ENCODE peak calls at places on chromosomes 1 and 21, in four cellular contexts. X is heart left ventricle, U is A549, J is PC-3. K is an unnamed sample.

GRCh38 chr1:34985063-34985770 is at the start of gene TMEM35B:
- DNase-seq in U (peak), J (peak), X (peak), K (peak)

GRCh38 chr1:8202182-8202905 is 115.6 kb upstream of the SLC45A1 start:
- DNase-seq in U (peak), J (peak), X (peak), K (peak)

GRCh38 chr1:109628540-109629321 is 9.1 kb downstream of the AMPD2 start:
- DNase-seq in X (no peak), U (peak), J (peak), K (no peak)

GRCh38 chr1:203327684-203328457 is 22.6 kb downstream of the BTG2 start:
- DNase-seq in U (peak), J (peak), X (peak), K (peak)

GRCh38 chr1:67791261-67791660 is 42.0 kb downstream of the GNG12 start:
- DNase-seq in J (no peak), U (no peak), X (no peak), K (no peak)

GRCh38 chr1:154557939-154558609 is 388 bp downstream of the UBE2Q1 start:
- DNase-seq in U (no peak), X (peak), J (no peak), K (peak)

GRCh38 chr1:219564072-219564471 is 48.8 kb downstream of the ZC3H11B start:
- DNase-seq in X (no peak), J (peak), U (peak), K (no peak)

GRCh38 chr1:204438628-204439027 is 27.0 kb upstream of the PPP1R15B start:
- DNase-seq in J (peak), U (peak), X (no peak), K (peak)

GRCh38 chr1:165875171-165875570 is 47.8 kb downstream of the UCK2 start:
- DNase-seq in X (no peak), J (no peak), U (no peak), K (peak)

GRCh38 chr1:171379846-171380245 is 65.9 kb downstream of the FMO4 start:
- DNase-seq in J (no peak), U (no peak), X (no peak), K (no peak)

GRCh38 chr1:156081174-156082110 is 823 bp downstream of the MEX3A start:
- DNase-seq in U (no peak), X (no peak), J (no peak), K (no peak)

GRCh38 chr1:206729507-206729906 is 41.1 kb upstream of the IL19 start:
- DNase-seq in X (no peak), J (no peak), U (no peak), K (no peak)

GRCh38 chr21:25578070-25578961 is 29.0 kb downstream of the MRPL39 start:
- DNase-seq in J (no peak), U (no peak), X (no peak), K (no peak)

GRCh38 chr1:31984419-31985347 is 29.0 kb upstream of the KHDRBS1 start:
- DNase-seq in U (no peak), J (peak), X (no peak), K (no peak)

GRCh38 chr1:169513208-169513607 is 27.5 kb upstream of the SLC19A2 start:
- DNase-seq in U (no peak), X (no peak), J (no peak), K (no peak)

GRCh38 chr1:78286686-78287085 is 204.1 kb upstream of the PTGFR start:
- DNase-seq in X (no peak), J (peak), U (no peak), K (no peak)

GRCh38 chr21:44702973-44703730 is 6.2 kb downstream of the KRTAP10-12 start:
- DNase-seq in U (no peak), X (no peak), J (no peak), K (no peak)

GRCh38 chr1:80925130-80925780 is 875.5 kb upstream of the ADGRL2 start:
- DNase-seq in J (no peak), U (no peak), X (no peak), K (no peak)

GRCh38 chr1:96487404-96487803 is 234.2 kb upstream of the PTBP2 start:
- DNase-seq in U (no peak), J (no peak), X (no peak), K (peak)

GRCh38 chr21:45531393-45532215 is 10.6 kb downstream of the SLC19A1 start:
- DNase-seq in X (peak), J (no peak), U (no peak), K (no peak)

GRCh38 chr1:93816970-93817738 is 61.9 kb downstream of the DNTTIP2 start:
- DNase-seq in J (no peak), X (no peak), U (no peak), K (no peak)

GRCh38 chr1:180988221-180988826 is 34.3 kb downstream of the STX6 start:
- DNase-seq in J (no peak), X (no peak), U (no peak), K (no peak)

DNA sequence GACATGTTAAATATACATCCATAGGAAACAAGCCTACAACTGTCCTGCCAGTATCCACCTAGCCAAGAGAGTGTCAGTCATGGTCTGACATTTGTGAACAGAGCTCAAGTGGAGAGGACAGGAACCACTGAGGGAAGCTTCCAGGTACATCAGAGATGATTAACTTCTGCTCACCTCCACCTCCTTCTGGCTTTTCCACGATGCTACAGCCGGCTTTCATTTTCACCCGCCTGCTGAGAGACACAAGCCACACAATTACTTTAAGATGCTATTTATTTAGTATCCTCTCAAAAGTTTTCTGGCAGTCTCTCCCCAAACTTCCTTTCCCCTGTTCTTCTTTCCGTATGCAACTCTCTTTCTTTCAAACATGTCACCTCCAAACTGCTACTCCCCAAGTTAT is 2.1 kb downstream of the ETV3 start:
- DNase-seq in J (no peak), U (peak), X (no peak), K (peak)
- TF ChIP-seq CTCF in J (peak), U (no peak), X (no peak), K (no peak)

DNA sequence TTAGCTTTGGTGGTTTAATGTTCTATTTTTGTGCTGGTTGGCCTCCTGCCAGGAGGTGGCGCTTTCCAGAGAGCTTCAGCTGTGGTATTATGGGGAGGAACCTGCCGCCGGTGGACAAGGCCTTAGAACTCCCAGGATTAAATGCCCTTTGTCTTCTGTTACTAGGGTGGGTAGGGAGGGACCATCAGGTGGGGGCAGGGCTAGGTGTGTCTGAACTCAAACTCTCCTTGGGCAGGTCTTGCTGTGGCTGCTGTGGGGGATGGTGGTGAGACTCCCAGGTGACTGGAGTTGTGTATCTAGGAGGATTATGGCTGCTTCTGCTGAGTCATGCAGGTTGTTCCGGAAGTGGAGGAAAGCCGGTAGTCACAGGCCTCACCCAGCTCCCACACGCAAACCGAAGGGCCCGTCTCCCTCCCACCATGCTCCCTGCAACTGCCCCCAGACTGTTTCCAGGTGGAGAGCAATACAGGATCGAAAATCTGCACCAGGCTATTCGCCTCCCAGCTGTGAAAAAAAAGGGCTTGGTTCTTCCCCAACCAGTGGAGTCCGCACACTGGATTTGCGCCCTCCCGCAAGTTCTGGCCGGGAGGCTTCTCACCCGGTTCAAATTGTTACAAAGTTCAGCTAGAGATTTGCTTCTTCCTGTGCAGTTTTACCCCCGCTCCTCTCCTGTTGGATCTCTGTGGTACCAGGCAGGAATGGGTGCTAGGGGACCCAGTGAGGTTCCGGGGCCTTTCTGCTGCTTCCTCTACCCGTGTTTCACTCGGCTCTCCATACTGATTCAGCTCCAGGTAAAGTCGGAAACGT is 220.5 kb downstream of the CENPF start:
- DNase-seq in U (no peak), J (no peak), X (no peak), K (no peak)
- TF ChIP-seq CTCF in U (no peak), J (peak), X (no peak), K (no peak)

GRCh38 chr1:37601441-37601840 is 5.7 kb upstream of the GNL2 start:
- DNase-seq in X (no peak), U (no peak), J (no peak), K (no peak)

GRCh38 chr1:37593726-37594125 is 2.0 kb downstream of the GNL2 start:
- DNase-seq in J (no peak), X (no peak), U (no peak), K (no peak)

GRCh38 chr1:37599940-37600339 is 4.2 kb upstream of the GNL2 start:
- DNase-seq in X (no peak), U (no peak), J (no peak), K (no peak)

GRCh38 chr1:37596182-37596667 is 488 bp upstream of the GNL2 start:
- DNase-seq in U (no peak), X (no peak), J (no peak), K (no peak)

GRCh38 chr1:37595440-37596181 is at the start of gene GNL2:
- DNase-seq in U (peak), J (peak), X (peak), K (peak)
- TF ChIP-seq CTCF in U (no peak), J (no peak), X (no peak), K (no peak)

DNA sequence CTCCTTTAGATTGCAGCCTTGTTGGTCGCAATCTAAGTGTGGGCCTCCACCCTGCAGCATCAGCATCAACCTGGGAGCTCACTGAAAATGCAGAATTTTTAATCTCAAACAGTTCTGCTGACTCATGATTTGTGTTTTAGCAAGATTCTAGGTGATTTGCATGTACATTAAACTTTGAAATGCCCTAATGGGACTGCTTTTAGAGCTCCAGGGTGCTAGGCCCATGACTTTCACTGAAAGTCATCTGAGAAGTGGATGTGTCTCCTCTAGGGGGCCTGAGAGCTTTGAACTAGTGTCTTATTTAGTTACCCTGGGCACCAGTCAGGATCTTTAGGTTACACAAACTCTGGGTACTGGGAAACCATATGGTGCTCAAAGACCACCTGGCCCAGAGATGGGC is 9.0 kb downstream of the TRIM67 start:
- DNase-seq in U (peak), J (no peak), X (no peak), K (no peak)
- TF ChIP-seq CTCF in U (peak), J (peak), X (no peak), K (peak)

GRCh38 chr21:38740131-38740530 is 65.6 kb upstream of the ETS2 start:
- DNase-seq in J (no peak), X (no peak), U (no peak), K (no peak)
- TF ChIP-seq CTCF in J (no peak), X (no peak), U (no peak), K (no peak)

GRCh38 chr1:39671433-39671792 is 494 bp downstream of the NT5C1A start:
- DNase-seq in X (peak), J (no peak), U (no peak), K (no peak)

GRCh38 chr1:39673215-39673614 is 1.3 kb upstream of the NT5C1A start:
- DNase-seq in U (no peak), J (no peak), X (no peak), K (no peak)

GRCh38 chr1:39671793-39672550 is at the start of gene NT5C1A:
- DNase-seq in J (no peak), U (no peak), X (peak), K (peak)

GRCh38 chr1:39670689-39671088 is 1.2 kb downstream of the NT5C1A start:
- DNase-seq in X (no peak), J (no peak), U (no peak), K (no peak)

DNA sequence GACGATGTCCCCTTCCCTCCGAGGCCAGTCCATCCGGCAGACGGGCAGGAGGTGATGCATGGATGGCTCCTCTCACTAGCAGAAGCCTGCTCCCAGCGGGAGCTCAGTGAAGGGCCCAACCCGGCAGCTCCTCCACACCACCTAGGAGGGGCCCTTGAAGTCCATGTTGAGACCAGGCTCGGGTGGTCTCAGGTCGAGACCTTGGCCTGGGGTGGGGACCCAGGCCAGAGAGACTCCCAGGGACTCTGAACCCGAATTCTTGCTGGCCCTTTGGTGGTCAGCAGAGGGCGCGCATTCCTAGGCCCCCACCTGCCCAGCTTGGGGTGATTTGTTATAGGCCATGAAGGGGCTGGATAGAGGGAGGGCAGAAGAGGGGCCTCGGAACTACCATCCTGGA is 642 bp upstream of the NT5C1A start:
- DNase-seq in J (no peak), U (no peak), X (no peak), K (no peak)
- TF ChIP-seq CTCF in J (peak), U (no peak), X (peak), K (no peak)

GRCh38 chr1:223036479-223036845 is 106.6 kb downstream of the TLR5 start:
- DNase-seq in X (no peak), U (no peak), J (no peak), K (no peak)
- TF ChIP-seq CTCF in X (no peak), U (no peak), J (no peak), K (no peak)

DNA sequence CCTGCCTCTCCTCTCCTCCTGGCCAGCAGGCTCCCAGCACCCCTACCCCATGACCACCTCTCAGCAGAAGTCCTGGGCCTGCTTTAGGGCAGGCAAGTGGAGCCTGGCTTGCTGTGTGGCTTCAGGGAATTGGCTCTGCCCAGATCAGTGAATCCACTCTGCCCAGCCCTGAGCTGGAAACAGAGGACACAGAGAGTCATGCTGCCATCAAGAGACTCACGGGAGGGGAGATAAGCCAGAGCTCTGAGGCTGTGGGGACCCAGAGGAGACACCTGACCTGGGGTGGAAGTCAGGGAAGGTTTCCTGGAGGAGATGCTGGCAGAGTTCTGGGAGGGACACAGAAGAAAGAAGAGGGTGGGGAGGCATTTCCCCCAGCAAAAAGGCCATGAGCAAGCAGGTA is 54.2 kb downstream of the GLIS1 start:
- DNase-seq in J (no peak), X (no peak), U (no peak), K (no peak)
- TF ChIP-seq CTCF in J (no peak), X (no peak), U (no peak), K (no peak)

DNA sequence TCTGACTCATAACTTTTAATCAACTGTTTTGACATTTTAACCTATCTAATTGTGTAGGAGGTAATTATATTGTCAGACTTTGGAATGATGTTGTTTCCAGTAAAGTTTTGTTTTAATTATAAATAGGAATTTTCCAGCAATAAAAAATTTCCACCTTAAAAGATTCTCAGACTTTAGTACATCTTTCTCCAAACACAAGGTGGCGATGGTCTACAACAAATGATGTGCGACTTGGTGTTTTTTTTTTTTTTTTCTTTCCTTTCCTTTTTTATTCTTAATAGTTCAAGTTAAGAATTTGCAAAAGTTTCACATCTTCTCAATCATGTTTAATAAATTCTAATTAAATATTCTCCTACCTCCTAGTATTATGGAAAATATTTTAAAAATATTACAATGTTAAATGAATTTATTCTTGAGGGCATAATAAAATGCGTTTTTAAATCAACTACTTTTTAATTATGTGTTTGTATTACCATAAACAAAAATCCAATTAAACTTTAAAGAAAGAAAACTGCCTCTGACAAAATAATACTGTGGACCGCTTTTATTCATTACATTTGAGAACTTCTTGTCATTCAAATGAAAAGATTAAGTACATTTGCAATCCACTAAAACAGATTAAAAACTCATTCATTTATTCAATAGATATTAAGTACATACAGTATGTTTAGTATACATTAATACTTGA is 4.4 kb upstream of the ADAMTS1 start:
- DNase-seq in U (peak), J (peak), X (no peak), K (peak)
- TF ChIP-seq CTCF in U (peak), J (peak), X (peak), K (peak)